ENCODE peak calls at places on chromosome 4, in ten cellular contexts. M is EH; F is putamen; Z is mammary epithelial cell; D is SW 1271; Q is SW480; N is stimulated activated CD4-positive, alpha-beta T cell treated with anti-CD3 and anti-CD28 coated beads, TNF-alpha, amount 100 ng/mL, for 24 hours; J is dermis blood vessel endothelial cell; U is NCI-H460; P is activated T-cell treated with anti-CD3 and anti-CD28 coated beads for 4 hours. A is an unnamed sample.

GRCh38 chr4:2402053-2402452 is 16.4 kb downstream of the ZFYVE28 start:
- DNase-seq in M (peak; percentile 43), F (peak; percentile 73), P (no peak), U (no peak), Q (peak; percentile 68), J (peak; percentile 62), Z (peak; percentile 21), D (no peak), N (no peak), A (no peak)

GRCh38 chr4:40335508-40335860 is 351 bp downstream of the CHRNA9 start:
- DNase-seq in P (no peak), J (no peak), F (no peak), U (no peak), Q (no peak), N (no peak), M (peak; percentile 84), Z (no peak), D (no peak), A (no peak)

GRCh38 chr4:122873752-122874151 is 47.1 kb downstream of the FGF2 start:
- DNase-seq in U (no peak), Z (peak; percentile 74), N (no peak), M (peak; percentile 86), P (no peak), J (no peak), Q (peak; percentile 61), F (no peak), D (no peak), A (no peak)

GRCh38 chr4:168877779-168878491 is 132.1 kb downstream of the CBR4 start:
- DNase-seq in U (no peak), M (no peak), Z (peak; percentile 48), P (no peak), D (no peak), J (peak; percentile 43), N (no peak), F (no peak), Q (no peak), A (peak; percentile 58)

GRCh38 chr4:75729836-75730235 is 5.5 kb downstream of the USO1 start:
- DNase-seq in F (no peak), M (no peak), U (no peak), P (no peak), J (no peak), Z (no peak), Q (no peak), N (no peak), D (no peak), A (no peak)

GRCh38 chr4:5757091-5757490 is 46.1 kb downstream of the EVC start:
- DNase-seq in P (no peak), N (no peak), Z (no peak), J (no peak), U (no peak), D (no peak), F (no peak), M (no peak), Q (no peak), A (no peak)

GRCh38 chr4:25861951-25862410 is 807 bp downstream of the SEL1L3 start:
- DNase-seq in F (no peak), M (peak; percentile 64), Q (peak; percentile 22), D (no peak), P (no peak), N (no peak), J (peak; percentile 62), Z (no peak), U (no peak), A (peak; percentile 26)

GRCh38 chr4:11427201-11427996 is 1.3 kb downstream of the HS3ST1 start:
- DNase-seq in P (no peak), J (no peak), Z (peak; percentile 43), F (no peak), M (no peak), Q (no peak), N (no peak), D (no peak), U (no peak), A (no peak)

GRCh38 chr4:68905598-68906237 is 45.9 kb downstream of the UGT2A3 start:
- DNase-seq in P (no peak), J (no peak), D (no peak), F (no peak), Z (peak; percentile 20), Q (no peak), U (no peak), M (no peak), N (no peak), A (no peak)

GRCh38 chr4:151276787-151277557 is at the start of gene PRSS48:
- DNase-seq in Q (peak; percentile 25), Z (peak; percentile 42), U (peak; percentile 36), M (peak; percentile 65), P (peak; percentile 4), N (peak; percentile 13), D (no peak), J (peak; percentile 83), F (peak; percentile 82), A (no peak)

GRCh38 chr4:157781361-157781760 is 391.5 kb downstream of the GASK1B start:
- DNase-seq in J (no peak), F (no peak), Q (no peak), U (no peak), Z (no peak), P (no peak), N (no peak), D (no peak), M (no peak), A (no peak)

GRCh38 chr4:139666735-139667266 is 1.2 kb downstream of the MGST2 start:
- DNase-seq in P (no peak), U (no peak), J (peak; percentile 82), N (no peak), F (no peak), D (no peak), Z (peak; percentile 36), Q (peak; percentile 61), M (peak; percentile 26), A (no peak)

GRCh38 chr4:168766537-168767316 is 243.3 kb downstream of the CBR4 start:
- DNase-seq in D (no peak), P (no peak), Z (no peak), J (peak; percentile 75), M (peak; percentile 95), N (no peak), F (no peak), Q (no peak), U (no peak), A (no peak)

GRCh38 chr4:125433453-125433852 is 118.7 kb downstream of the FAT4 start:
- DNase-seq in Z (no peak), P (no peak), M (peak; percentile 79), D (no peak), N (no peak), Q (no peak), J (peak; percentile 34), F (no peak), U (no peak), A (no peak)

GRCh38 chr4:43242611-43243010 is 350.1 kb downstream of the GRXCR1 start:
- DNase-seq in Z (peak; percentile 44), U (no peak), P (no peak), N (no peak), Q (no peak), J (no peak), D (no peak), F (no peak), M (no peak), A (no peak)

GRCh38 chr4:2942532-2943363 is 20.5 kb downstream of the NOP14 start:
- DNase-seq in Z (no peak), M (no peak), N (no peak), F (no peak), J (no peak), Q (peak; percentile 51), P (no peak), D (no peak), U (no peak), A (no peak)

GRCh38 chr4:88958080-88958479 is 98.9 kb downstream of the FAM13A start:
- DNase-seq in Z (no peak), F (no peak), N (no peak), U (no peak), D (no peak), P (no peak), Q (no peak), J (no peak), M (no peak), A (no peak)

GRCh38 chr4:43089730-43090129 is 197.2 kb downstream of the GRXCR1 start:
- DNase-seq in N (no peak), D (no peak), J (no peak), P (no peak), M (no peak), Z (peak; percentile 82), Q (no peak), F (no peak), U (no peak), A (no peak)

GRCh38 chr4:95124906-95125504 is 367.2 kb downstream of the BMPR1B start:
- DNase-seq in P (no peak), M (peak; percentile 66), F (peak; percentile 34), Q (peak; percentile 34), Z (peak; percentile 52), U (peak; percentile 45), D (peak; percentile 35), N (no peak), J (peak; percentile 74), A (no peak)

GRCh38 chr4:76943790-76944189 is 5.8 kb upstream of the SEPTIN11 start:
- DNase-seq in F (no peak), Z (no peak), U (no peak), D (no peak), N (no peak), J (no peak), Q (no peak), M (peak; percentile 70), P (no peak), A (no peak)

GRCh38 chr4:184286346-184286745 is 68.7 kb upstream of the ENPP6 start:
- DNase-seq in Q (no peak), Z (no peak), N (no peak), P (no peak), J (no peak), U (no peak), D (no peak), F (no peak), M (no peak), A (no peak)

GRCh38 chr4:106421441-106422296 is 53.1 kb upstream of the GIMD1 start:
- DNase-seq in M (peak; percentile 77), P (no peak), F (no peak), N (no peak), D (peak; percentile 11), U (no peak), Z (peak; percentile 24), Q (no peak), J (no peak), A (no peak)

GRCh38 chr4:85725727-85726170 is 250.8 kb downstream of the ARHGAP24 start:
- DNase-seq in Z (no peak), N (no peak), P (no peak), Q (no peak), U (no peak), M (peak; percentile 27), D (no peak), J (peak; percentile 21), F (no peak), A (no peak)

GRCh38 chr4:85824166-85824945 is 349.4 kb downstream of the ARHGAP24 start:
- DNase-seq in P (no peak), Q (no peak), F (no peak), J (peak; percentile 68), U (no peak), D (no peak), M (peak; percentile 24), N (no peak), Z (peak; percentile 2), A (no peak)

GRCh38 chr4:71229477-71230257 is 109.2 kb upstream of the SLC4A4 start:
- DNase-seq in J (peak; percentile 35), N (no peak), M (peak; percentile 74), U (peak; percentile 1), D (no peak), P (no peak), F (peak; percentile 70), Z (no peak), Q (peak; percentile 28), A (no peak)

GRCh38 chr4:156838761-156839160 is 132.8 kb downstream of the PDGFC start:
- DNase-seq in J (peak; percentile 16), Q (no peak), Z (no peak), F (no peak), N (no peak), U (no peak), P (no peak), D (no peak), M (peak; percentile 8), A (no peak)

GRCh38 chr4:5924466-5925125 is 31.7 kb upstream of the CRMP1 start:
- DNase-seq in M (no peak), N (no peak), P (no peak), U (no peak), Z (no peak), Q (no peak), F (no peak), D (no peak), J (no peak), A (no peak)

GRCh38 chr4:24175707-24176106 is 285.9 kb upstream of the PPARGC1A start:
- DNase-seq in U (no peak), Z (no peak), Q (no peak), P (no peak), J (no peak), M (no peak), F (no peak), N (no peak), D (no peak), A (no peak)

A was measured in natural killer cell.